ENCODE peak calls at places on chromosomes 12 and 14, in nine cellular contexts. Y, B, A, I, C, L, S, M and Z are unnamed samples.

GRCh38 chr12:101743724-101744472 is 4.6 kb upstream of the SYCP3 start:
- DNase-seq in L (no peak), B (peak), M (no peak), A (no peak), Y (no peak), I (no peak), C (peak), S (peak), Z (no peak)

GRCh38 chr12:42346603-42347002 is 20.6 kb downstream of the PPHLN1 start:
- DNase-seq in Y (no peak), S (no peak), A (no peak), M (no peak), L (no peak), C (no peak), B (no peak), I (no peak), Z (no peak)

GRCh38 chr14:66045572-66046021 is 440.6 kb upstream of the CCDC196 start:
- DNase-seq in M (peak), C (no peak), B (no peak), L (no peak), I (peak), Y (no peak), A (no peak), S (peak), Z (no peak)

GRCh38 chr14:57865450-57866198 is at the start of gene SLC35F4:
- DNase-seq in C (no peak), L (no peak), B (no peak), M (peak), I (peak), Y (no peak), A (no peak), S (peak), Z (no peak)

GRCh38 chr14:105272623-105273022 is 24.3 kb downstream of the BTBD6 start:
- DNase-seq in S (no peak), C (no peak), I (no peak), Y (no peak), B (no peak), A (no peak), M (no peak), L (no peak), Z (no peak)

GRCh38 chr12:118299791-118300460 is 72.8 kb downstream of the TAOK3 start:
- DNase-seq in L (no peak), B (no peak), C (no peak), I (no peak), M (no peak), A (no peak), S (peak), Y (no peak), Z (no peak)

GRCh38 chr12:129258781-129259318 is 405.6 kb downstream of the GLT1D1 start:
- DNase-seq in I (no peak), B (no peak), C (no peak), L (no peak), M (no peak), A (no peak), Y (no peak), S (no peak), Z (no peak)

GRCh38 chr14:20679907-20680306 is 4.5 kb upstream of the RNASE4 start:
- DNase-seq in B (no peak), M (peak), S (peak), A (peak), L (peak), I (peak), Y (peak), C (peak), Z (no peak)

GRCh38 chr14:104230946-104231345 is 92.6 kb downstream of the KIF26A start:
- DNase-seq in L (no peak), A (no peak), C (no peak), Y (no peak), S (no peak), M (no peak), I (no peak), B (no peak), Z (no peak)

GRCh38 chr14:68548194-68549056 is 244.4 kb downstream of the ZFP36L1 start:
- DNase-seq in L (peak), A (peak), C (peak), M (peak), B (no peak), I (peak), S (peak), Y (peak), Z (no peak)

GRCh38 chr14:59239030-59239429 is 50.6 kb downstream of the DAAM1 start:
- DNase-seq in C (no peak), Y (no peak), M (no peak), L (no peak), A (no peak), S (no peak), B (no peak), I (no peak), Z (no peak)

GRCh38 chr12:120540445-120540844 is 6.3 kb downstream of the RNF10 start:
- DNase-seq in S (no peak), M (peak), Y (no peak), C (no peak), A (peak), B (no peak), I (no peak), L (no peak), Z (no peak)

GRCh38 chr12:94875525-94875924 is 128.0 kb downstream of the NDUFA12 start:
- DNase-seq in L (no peak), C (no peak), M (no peak), I (peak), S (no peak), B (peak), A (no peak), Y (no peak), Z (no peak)

GRCh38 chr12:106841471-106842302 is 67.2 kb downstream of the RIC8B start:
- DNase-seq in B (no peak), I (peak), A (peak), L (peak), M (peak), C (peak), S (peak), Y (peak), Z (no peak)

DNA sequence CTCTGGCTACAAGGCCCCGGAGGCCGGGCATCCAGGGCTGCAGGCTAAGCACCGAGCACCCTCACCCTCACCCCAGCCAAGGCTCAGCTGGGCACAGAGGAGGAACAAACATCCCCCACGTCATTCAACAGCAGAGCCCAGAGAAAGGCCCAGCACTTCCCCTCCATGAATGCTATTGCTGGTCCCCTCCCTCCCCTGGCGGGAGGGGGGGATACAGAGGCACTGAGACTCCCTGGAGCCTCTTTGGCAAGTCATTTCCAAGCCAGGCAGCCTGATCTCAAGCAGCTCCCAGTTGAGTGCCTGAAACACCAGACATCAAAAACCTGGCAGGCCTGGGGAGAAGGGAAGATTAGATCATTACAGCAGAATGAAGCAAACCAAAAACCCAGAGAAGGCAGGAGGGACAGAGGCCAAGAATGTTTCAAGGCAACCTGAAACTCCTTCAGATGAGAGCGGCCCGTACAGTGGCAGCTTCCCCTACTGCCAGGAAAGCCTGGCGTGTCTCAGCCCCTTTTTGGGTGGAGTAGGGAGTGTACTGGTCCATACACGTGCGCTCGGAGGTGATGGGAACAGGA is 92.1 kb downstream of the LRRC74A start:
- DNase-seq in I (no peak), A (peak), L (peak), M (peak), Y (peak), C (peak), S (peak), B (no peak), Z (peak)
- H3K27ac ChIP-seq in I (peak), A (peak), L (peak), M (peak), Y (peak), C (peak), S (peak), B (peak), Z (peak)

GRCh38 chr12:109670647-109671046 is 43.0 kb upstream of the FAM222A start:
- DNase-seq in B (no peak), L (no peak), M (no peak), Y (no peak), C (no peak), S (no peak), A (no peak), I (no peak), Z (no peak)
- H3K27ac ChIP-seq in B (no peak), L (no peak), M (no peak), Y (no peak), C (no peak), S (no peak), A (no peak), I (no peak), Z (no peak)

GRCh38 chr14:84807673-84808072 is 722.3 kb upstream of the FLRT2 start:
- DNase-seq in Y (no peak), A (no peak), L (no peak), C (no peak), M (no peak), S (no peak), I (no peak), B (no peak), Z (no peak)

GRCh38 chr14:84809158-84809557 is 720.8 kb upstream of the FLRT2 start:
- DNase-seq in M (no peak), S (no peak), I (no peak), Y (no peak), C (no peak), L (no peak), B (no peak), A (no peak), Z (no peak)

GRCh38 chr14:84804498-84805294 is 725.2 kb upstream of the FLRT2 start:
- DNase-seq in A (no peak), L (no peak), M (no peak), Y (no peak), C (no peak), I (no peak), B (no peak), S (peak), Z (no peak)

DNA sequence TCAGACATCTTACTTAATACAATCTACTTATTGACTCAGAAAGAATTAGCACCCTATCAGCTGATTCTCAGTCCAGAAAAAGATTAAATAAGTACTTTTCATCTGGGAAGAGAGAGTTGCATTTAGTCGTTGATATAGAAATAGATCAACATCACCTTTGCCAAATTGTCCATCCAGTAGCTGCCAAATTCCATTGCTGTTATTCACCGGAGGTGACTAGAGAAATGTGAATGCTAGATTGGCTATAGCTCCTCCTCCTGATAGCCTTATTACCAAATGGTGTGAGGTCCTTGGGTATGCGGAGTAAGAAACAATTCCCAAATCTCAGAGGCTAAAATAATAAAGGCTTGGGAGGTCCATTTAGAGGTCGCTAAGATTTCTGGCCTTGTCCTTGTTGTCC is 723.3 kb upstream of the FLRT2 start:
- DNase-seq in L (no peak), I (no peak), C (no peak), Y (no peak), A (no peak), S (no peak), B (no peak), M (no peak), Z (no peak)
- H3K27ac ChIP-seq in L (no peak), I (no peak), C (no peak), Y (no peak), A (no peak), S (peak), B (no peak), M (no peak), Z (no peak)

GRCh38 chr14:64198021-64198420 is 96.2 kb downstream of the ESR2 start:
- DNase-seq in S (no peak), B (no peak), L (no peak), Y (no peak), M (no peak), I (no peak), A (no peak), C (no peak), Z (no peak)
- H3K27ac ChIP-seq in S (no peak), B (no peak), L (no peak), Y (no peak), M (no peak), I (peak), A (no peak), C (peak), Z (no peak)

DNA sequence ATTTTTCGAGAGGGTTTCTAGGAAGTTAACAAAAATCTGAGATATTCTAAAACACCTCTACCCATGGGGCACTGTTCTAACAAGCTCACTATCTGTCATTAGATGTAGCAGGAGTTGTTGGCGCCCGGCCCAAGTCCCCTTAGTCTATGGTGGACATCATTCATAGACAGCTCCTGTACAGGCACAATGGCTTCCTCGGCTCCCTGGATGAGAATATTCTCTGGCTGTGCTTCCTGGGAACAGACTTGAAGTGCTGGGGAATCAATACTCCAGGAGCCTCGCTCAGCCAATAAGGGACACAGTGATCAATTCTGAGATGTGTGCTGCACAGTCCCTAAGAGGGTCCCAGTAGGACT is 224.2 kb downstream of the KTN1 start:
- DNase-seq in B (no peak), I (no peak), A (no peak), C (no peak), S (no peak), L (no peak), Y (no peak), M (no peak), Z (no peak)
- H3K27ac ChIP-seq in B (peak), I (no peak), A (no peak), C (no peak), S (no peak), L (no peak), Y (no peak), M (no peak), Z (no peak)

GRCh38 chr12:54146506-54147145 is 42.2 kb downstream of the SMUG1 start:
- DNase-seq in B (no peak), C (no peak), S (no peak), M (no peak), I (no peak), Y (no peak), L (no peak), A (no peak), Z (no peak)
- H3K27ac ChIP-seq in B (no peak), C (no peak), S (no peak), M (no peak), I (no peak), Y (no peak), L (no peak), A (no peak), Z (no peak)

DNA sequence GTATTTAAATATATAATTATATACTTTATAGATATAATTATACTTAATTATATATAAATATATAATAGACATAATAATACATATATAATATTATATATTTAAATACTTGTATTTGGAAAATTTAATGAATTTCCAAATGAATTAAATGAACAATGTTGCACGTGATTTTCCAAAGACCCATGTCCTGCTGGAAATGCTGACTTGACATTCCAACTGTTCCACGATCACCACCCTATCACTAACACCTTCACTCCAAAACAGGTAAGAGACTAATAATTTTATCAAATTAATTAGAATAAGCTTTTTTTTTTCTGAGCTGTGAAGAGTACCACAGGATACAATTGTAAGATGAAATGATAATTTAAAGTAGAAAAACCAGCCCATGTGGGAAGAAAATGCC is 103.4 kb downstream of the ST8SIA1 start:
- DNase-seq in B (no peak), L (no peak), S (no peak), M (no peak), Y (no peak), C (no peak), I (no peak), A (no peak), Z (no peak)
- H3K27ac ChIP-seq in B (no peak), L (no peak), S (no peak), M (no peak), Y (no peak), C (no peak), I (no peak), A (peak), Z (no peak)

DNA sequence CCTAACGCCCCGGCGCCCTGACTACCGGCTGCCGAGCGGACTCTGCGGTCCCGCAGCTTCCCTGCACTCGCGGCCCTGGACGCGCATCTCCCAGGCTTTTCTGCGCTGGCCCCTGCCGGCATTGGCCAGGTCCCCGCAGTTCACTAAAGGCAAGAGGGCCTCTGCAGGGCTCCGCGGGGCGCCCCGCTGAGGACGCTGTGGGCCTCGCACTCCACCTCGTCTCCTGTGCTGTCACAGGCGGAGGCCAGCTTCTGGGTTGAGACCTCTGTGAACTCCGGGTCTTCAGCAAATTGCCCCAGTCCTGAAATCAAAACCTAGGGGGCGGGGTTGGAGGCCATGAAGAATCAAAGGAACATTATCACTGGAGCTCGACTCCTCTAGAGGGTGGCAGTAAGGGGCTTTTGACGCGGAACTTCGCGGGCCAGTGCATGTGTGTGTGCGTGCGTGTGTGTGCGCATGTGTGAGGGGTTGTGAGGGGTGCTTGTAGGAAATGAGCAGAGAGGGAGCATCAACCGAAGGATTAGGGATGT is 68.5 kb upstream of the CAPRIN2 start:
- DNase-seq in C (peak), M (peak), B (peak), A (no peak), Y (peak), I (peak), S (no peak), L (peak), Z (peak)
- H3K27ac ChIP-seq in C (peak), M (peak), B (peak), A (no peak), Y (no peak), I (no peak), S (no peak), L (peak), Z (no peak)

GRCh38 chr14:64674829-64675228 is 29.4 kb upstream of the PLEKHG3 start:
- DNase-seq in A (no peak), B (no peak), M (no peak), I (no peak), L (no peak), C (no peak), Y (no peak), S (no peak), Z (no peak)

GRCh38 chr14:64673329-64673728 is 30.9 kb upstream of the PLEKHG3 start:
- DNase-seq in M (no peak), B (no peak), S (no peak), A (no peak), I (no peak), L (no peak), C (no peak), Y (no peak), Z (no peak)

GRCh38 chr14:64675246-64675645 is 29.0 kb upstream of the PLEKHG3 start:
- DNase-seq in C (no peak), L (no peak), B (no peak), M (no peak), S (no peak), Y (no peak), A (no peak), I (no peak), Z (no peak)

GRCh38 chr14:64671591-64671990 is 32.6 kb upstream of the PLEKHG3 start:
- DNase-seq in B (no peak), C (no peak), I (peak), M (peak), L (no peak), A (peak), S (peak), Y (no peak), Z (peak)

GRCh38 chr14:64673748-64674147 is 30.5 kb upstream of the PLEKHG3 start:
- DNase-seq in I (no peak), Y (no peak), S (no peak), L (no peak), C (no peak), A (no peak), M (no peak), B (no peak), Z (no peak)
- H3K27ac ChIP-seq in I (no peak), Y (peak), S (no peak), L (no peak), C (no peak), A (no peak), M (no peak), B (no peak), Z (no peak)